ENCODE peak calls at places on chromosomes 12 and 14, in eight cellular contexts. O is breast epithelium, T is ovary, U is heart left ventricle, H is GM12892, X is HepG2, Z is lower leg skin, W is H54. M is an unnamed sample.

GRCh38 chr14:62168564-62169155 is 406.4 kb downstream of the SNAPC1 start:
- DNase-seq in H (no peak), Z (no peak), O (no peak), W (no peak), X (no peak), U (no peak), T (no peak), M (no peak)

GRCh38 chr12:49368240-49368600 is 958 bp downstream of the SPATS2 start:
- DNase-seq in H (no peak), T (no peak), U (no peak), Z (no peak), X (no peak), W (no peak), O (no peak), M (peak)

GRCh38 chr12:130161261-130162231 is 718 bp upstream of the FZD10 start:
- DNase-seq in U (no peak), W (no peak), X (no peak), Z (peak), H (no peak), T (peak), O (peak), M (no peak)

GRCh38 chr12:27523305-27523641 is 733 bp upstream of the PPFIBP1 start:
- DNase-seq in X (no peak), Z (no peak), H (no peak), W (no peak), O (no peak), U (no peak), T (no peak), M (no peak)

GRCh38 chr12:132217800-132218518 is 73.7 kb downstream of the NOC4L start:
- DNase-seq in U (no peak), O (no peak), X (no peak), W (no peak), H (no peak), T (no peak), Z (no peak), M (no peak)

GRCh38 chr12:11633968-11634367 is 15.5 kb upstream of the ETV6 start:
- DNase-seq in H (no peak), W (no peak), O (no peak), T (no peak), Z (no peak), U (no peak), X (peak), M (no peak)

GRCh38 chr14:71985538-71986234 is 53.5 kb downstream of the RGS6 start:
- DNase-seq in U (no peak), Z (no peak), X (no peak), T (no peak), H (no peak), W (no peak), O (no peak), M (no peak)

GRCh38 chr14:54627718-54628345 is 60.9 kb downstream of the SAMD4A start:
- DNase-seq in X (no peak), T (no peak), O (no peak), Z (no peak), U (peak), W (no peak), H (no peak), M (no peak)

GRCh38 chr14:35405304-35405996 is 901 bp upstream of the NFKBIA start:
- DNase-seq in O (no peak), H (no peak), Z (no peak), X (peak), U (peak), T (peak), W (no peak), M (peak)

GRCh38 chr14:56687123-56687522 is 107.5 kb downstream of the TMEM260 start:
- DNase-seq in X (no peak), W (no peak), H (no peak), Z (no peak), U (no peak), T (no peak), O (no peak), M (no peak)

GRCh38 chr12:96225994-96226399 is 31.8 kb downstream of the ELK3 start:
- DNase-seq in U (no peak), O (no peak), H (no peak), W (no peak), T (no peak), Z (peak), X (peak), M (no peak)

GRCh38 chr12:18898469-18898868 is 160.6 kb downstream of the CAPZA3 start:
- DNase-seq in Z (no peak), O (no peak), X (no peak), W (no peak), T (no peak), H (no peak), U (no peak), M (no peak)

GRCh38 chr14:90349729-90350128 is 18.0 kb upstream of the NRDE2 start:
- DNase-seq in X (no peak), U (no peak), H (no peak), Z (no peak), T (no peak), O (no peak), W (no peak), M (no peak)

GRCh38 chr14:77184396-77185092 is 2.9 kb downstream of the TMEM63C start:
- DNase-seq in O (peak), U (no peak), X (no peak), H (no peak), Z (no peak), T (no peak), W (no peak), M (no peak)

GRCh38 chr12:66379613-66380012 is 77.3 kb downstream of the HELB start:
- DNase-seq in O (no peak), H (no peak), W (no peak), Z (no peak), X (no peak), U (no peak), T (no peak), M (no peak)

GRCh38 chr14:43900173-43900655 is 606.9 kb downstream of the FSCB start:
- DNase-seq in H (no peak), W (no peak), X (peak), O (no peak), T (no peak), U (no peak), Z (no peak), M (no peak)

GRCh38 chr14:32085182-32085844 is 8.2 kb downstream of the ARHGAP5 start:
- DNase-seq in Z (no peak), O (no peak), X (peak), H (no peak), W (no peak), T (no peak), U (no peak), M (no peak)

GRCh38 chr12:72285861-72286260 is 13.7 kb downstream of the TRHDE start:
- DNase-seq in X (no peak), H (no peak), Z (no peak), O (no peak), W (no peak), T (no peak), U (no peak), M (no peak)

GRCh38 chr14:103315368-103315911 is 18.6 kb upstream of the EIF5 start:
- DNase-seq in T (peak), O (peak), W (no peak), Z (no peak), U (no peak), X (peak), H (no peak), M (no peak)

GRCh38 chr14:72946491-72946890 is 20.2 kb downstream of the DCAF4 start:
- DNase-seq in H (no peak), Z (no peak), X (no peak), U (no peak), O (no peak), W (no peak), T (no peak), M (no peak)

GRCh38 chr14:96267336-96267735 is 11.3 kb downstream of the BDKRB1 start:
- DNase-seq in T (no peak), Z (peak), H (no peak), U (no peak), W (no peak), O (peak), X (no peak), M (no peak)

GRCh38 chr14:31405599-31406251 is 14.6 kb downstream of the HEATR5A start:
- DNase-seq in W (no peak), H (no peak), O (no peak), U (no peak), T (no peak), X (no peak), Z (no peak), M (peak)

GRCh38 chr12:53115112-53115890 is 12.0 kb downstream of the SOAT2 start:
- DNase-seq in W (no peak), O (no peak), X (no peak), Z (peak), T (no peak), H (no peak), U (no peak), M (no peak)

GRCh38 chr12:92297932-92298681 is 152.5 kb upstream of the BTG1 start:
- DNase-seq in T (no peak), U (no peak), O (no peak), W (no peak), X (no peak), H (no peak), Z (no peak), M (no peak)

GRCh38 chr12:5344131-5344530 is 87.8 kb upstream of the NTF3 start:
- DNase-seq in U (no peak), X (no peak), H (no peak), O (no peak), T (no peak), Z (no peak), W (no peak), M (no peak)

GRCh38 chr12:122850695-122851350 is 15.6 kb downstream of the HIP1R start:
- DNase-seq in U (no peak), Z (no peak), H (no peak), T (no peak), O (no peak), W (no peak), X (no peak), M (no peak)

GRCh38 chr12:93913845-93914244 is 234.5 kb upstream of the PLXNC1 start:
- DNase-seq in W (no peak), O (no peak), X (no peak), Z (no peak), T (no peak), U (no peak), H (no peak), M (no peak)

GRCh38 chr12:102885043-102885932 is 31.8 kb downstream of the PAH start:
- DNase-seq in H (no peak), Z (no peak), T (no peak), X (peak), O (no peak), U (no peak), W (no peak), M (no peak)

GRCh38 chr14:53670701-53671100 is 285.9 kb downstream of the BMP4 start:
- DNase-seq in X (peak), T (no peak), O (no peak), Z (no peak), W (no peak), H (no peak), U (no peak), M (no peak)

GRCh38 chr14:102323102-102323501 is 3.6 kb downstream of the ZNF839 start:
- DNase-seq in U (peak), Z (peak), O (peak), H (no peak), W (peak), X (peak), T (peak), M (peak)

GRCh38 chr12:87317302-87317701 is 711.9 kb downstream of the C12orf50 start:
- DNase-seq in Z (no peak), O (no peak), W (no peak), X (no peak), T (no peak), U (no peak), H (no peak), M (no peak)

GRCh38 chr14:93832076-93832475 is 43.8 kb upstream of the PRIMA1 start:
- DNase-seq in U (no peak), H (no peak), Z (no peak), W (no peak), O (no peak), T (no peak), X (no peak), M (no peak)

GRCh38 chr12:109088818-109089217 is 4.5 kb downstream of the ALKBH2 start:
- DNase-seq in H (no peak), Z (no peak), U (no peak), W (no peak), O (no peak), X (no peak), T (no peak), M (no peak)

GRCh38 chr12:119710374-119710773 is 42.4 kb downstream of the PRKAB1 start:
- DNase-seq in H (no peak), T (no peak), X (no peak), U (no peak), Z (no peak), O (no peak), W (no peak), M (no peak)

GRCh38 chr12:49273726-49274395 is 9.0 kb downstream of the TUBA1C start:
- DNase-seq in O (no peak), T (no peak), Z (no peak), U (no peak), X (no peak), H (no peak), W (no peak), M (no peak)

GRCh38 chr14:76091036-76091435 is 60.7 kb upstream of the GPATCH2L start:
- DNase-seq in Z (peak), U (peak), W (no peak), H (no peak), O (peak), T (no peak), X (peak), M (no peak)

GRCh38 chr14:105162374-105162979 is 6.1 kb downstream of the JAG2 start:
- DNase-seq in W (no peak), Z (no peak), O (no peak), X (peak), T (no peak), H (no peak), U (no peak), M (peak)

GRCh38 chr14:105161964-105162363 is 6.6 kb downstream of the JAG2 start:
- DNase-seq in T (no peak), W (no peak), Z (no peak), U (no peak), H (no peak), X (no peak), O (no peak), M (no peak)

GRCh38 chr14:105163040-105163742 is 5.4 kb downstream of the JAG2 start:
- DNase-seq in W (no peak), H (no peak), U (no peak), T (no peak), X (no peak), O (no peak), Z (no peak), M (no peak)

GRCh38 chr14:105159344-105159743 is 9.2 kb downstream of the JAG2 start:
- DNase-seq in W (no peak), Z (no peak), T (no peak), U (no peak), O (no peak), X (no peak), H (no peak), M (no peak)

GRCh38 chr14:105161314-105161713 is 7.3 kb downstream of the JAG2 start:
- DNase-seq in X (no peak), O (no peak), H (no peak), W (no peak), Z (no peak), U (no peak), T (no peak), M (no peak)
- TF ChIP-seq POLR2A in X (no peak), O (no peak), H (no peak), W (no peak), Z (no peak), U (no peak), T (no peak), M (no peak)

GRCh38 chr12:6927999-6928702 is 392 bp downstream of the ATN1 start:
- DNase-seq in U (peak), X (no peak), O (no peak), Z (no peak), W (no peak), H (peak), T (peak), M (no peak)
- TF ChIP-seq POLR2A in U (no peak), X (no peak), O (no peak), Z (no peak), W (no peak), H (no peak), T (no peak), M (no peak)

GRCh38 chr12:1499351-1499750 is 95.0 kb downstream of the FBXL14 start:
- DNase-seq in X (no peak), H (no peak), T (no peak), Z (peak), W (no peak), O (no peak), U (no peak), M (no peak)

GRCh38 chr12:1501001-1501400 is 93.4 kb downstream of the FBXL14 start:
- DNase-seq in H (no peak), W (no peak), Z (peak), U (no peak), X (no peak), T (no peak), O (no peak), M (no peak)

GRCh38 chr12:1498199-1498740 is 96.1 kb downstream of the FBXL14 start:
- DNase-seq in O (no peak), W (no peak), H (no peak), Z (no peak), U (no peak), X (no peak), T (no peak), M (no peak)

GRCh38 chr12:1501695-1502440 is 92.5 kb downstream of the FBXL14 start:
- DNase-seq in O (no peak), W (no peak), U (no peak), Z (peak), T (no peak), X (no peak), H (no peak), M (no peak)

GRCh38 chr12:1500095-1500801 is 94.1 kb downstream of the FBXL14 start:
- DNase-seq in Z (peak), W (no peak), O (no peak), X (no peak), U (peak), T (no peak), H (no peak), M (peak)
- TF ChIP-seq POLR2A in Z (no peak), W (no peak), O (no peak), X (no peak), U (no peak), T (no peak), H (no peak), M (no peak)

GRCh38 chr14:60734465-60735242 is at the start of gene MNAT1:
- DNase-seq in W (peak), T (peak), H (no peak), O (peak), U (peak), Z (peak), X (peak), M (peak)
- TF ChIP-seq POLR2A in W (peak), T (peak), H (peak), O (no peak), U (no peak), Z (no peak), X (peak), M (peak)

GRCh38 chr12:56628671-56629458 is 1.3 kb downstream of the BAZ2A start:
- DNase-seq in U (peak), W (no peak), Z (peak), T (peak), H (no peak), X (peak), O (peak), M (peak)
- TF ChIP-seq POLR2A in U (no peak), W (no peak), Z (no peak), T (no peak), H (no peak), X (no peak), O (no peak), M (no peak)

GRCh38 chr12:643478-644292 is 19.6 kb downstream of the NINJ2 start:
- DNase-seq in W (no peak), Z (no peak), U (peak), O (no peak), H (no peak), X (no peak), T (no peak), M (peak)
- TF ChIP-seq POLR2A in W (no peak), Z (no peak), U (no peak), O (no peak), H (peak), X (no peak), T (no peak), M (peak)

M was measured in erythroblast.